ENCODE peak calls at places on chromosome 14, in eight cellular contexts. L, O, W, M, U, Z, Y and V are unnamed samples.

GRCh38 chr14:74933925-74934435 is 10.9 kb upstream of the RPS6KL1 start:
- DNase-seq in W (no peak), L (no peak), U (no peak), Z (no peak), Y (no peak), M (no peak), O (no peak), V (no peak)

GRCh38 chr14:97532052-97532451 is 734.9 kb downstream of the VRK1 start:
- DNase-seq in U (no peak), Z (no peak), W (no peak), O (no peak), Y (no peak), L (no peak), M (no peak), V (no peak)

GRCh38 chr14:100589071-100589759 is 2.0 kb upstream of the BEGAIN start:
- DNase-seq in Z (no peak), M (no peak), L (peak), U (no peak), O (no peak), W (no peak), Y (peak), V (no peak)

GRCh38 chr14:21525571-21525970 is 575 bp downstream of the SALL2 start:
- DNase-seq in M (no peak), L (no peak), O (no peak), W (no peak), U (peak), Z (no peak), Y (no peak), V (no peak)

GRCh38 chr14:91883770-91884169 is 16.4 kb upstream of the TC2N start:
- DNase-seq in O (no peak), Y (peak), Z (no peak), U (no peak), M (no peak), W (no peak), L (no peak), V (no peak)

GRCh38 chr14:88551094-88551870 is 3.5 kb downstream of the PTPN21 start:
- DNase-seq in M (no peak), Y (peak), U (no peak), Z (peak), W (no peak), O (peak), L (peak), V (peak)

GRCh38 chr14:105863296-105864108 is 337.1 kb downstream of the TMEM121 start:
- DNase-seq in Y (peak), Z (peak), M (no peak), U (no peak), O (no peak), L (peak), W (no peak), V (no peak)

GRCh38 chr14:67541448-67542387 is 8.6 kb downstream of the PLEKHH1 start:
- DNase-seq in Y (no peak), U (no peak), Z (peak), L (no peak), W (no peak), M (no peak), O (no peak), V (no peak)

GRCh38 chr14:51908086-51908485 is 47.7 kb downstream of the GNG2 start:
- DNase-seq in W (no peak), Y (no peak), U (no peak), O (no peak), M (no peak), Z (no peak), L (no peak), V (no peak)

GRCh38 chr14:51824191-51824590 is 36.2 kb upstream of the GNG2 start:
- DNase-seq in Z (no peak), U (no peak), Y (no peak), O (no peak), L (no peak), M (no peak), W (no peak), V (no peak)

GRCh38 chr14:81737938-81738337 is 204.3 kb upstream of the SEL1L start:
- DNase-seq in O (no peak), W (no peak), M (no peak), U (no peak), L (no peak), Y (no peak), Z (no peak), V (no peak)

GRCh38 chr14:37202265-37202664 is 4.5 kb downstream of the MIPOL1 start:
- DNase-seq in Z (no peak), W (no peak), L (no peak), O (no peak), U (no peak), Y (no peak), M (no peak), V (no peak)

GRCh38 chr14:29637406-29637805 is 290.2 kb downstream of the PRKD1 start:
- DNase-seq in O (no peak), L (peak), W (no peak), U (peak), Z (peak), Y (peak), M (no peak), V (no peak)

GRCh38 chr14:102711207-102711606 is 66.0 kb upstream of the TRAF3 start:
- DNase-seq in M (no peak), Z (no peak), Y (no peak), U (no peak), L (no peak), W (no peak), O (no peak), V (no peak)

GRCh38 chr14:65946494-65946893 is 534.0 kb downstream of the FUT8 start:
- DNase-seq in M (no peak), Y (no peak), Z (no peak), L (no peak), W (no peak), O (no peak), U (no peak), V (no peak)

GRCh38 chr14:70801836-70802235 is 7.5 kb downstream of the MAP3K9 start:
- DNase-seq in O (no peak), W (no peak), Y (no peak), L (no peak), Z (no peak), U (no peak), M (no peak), V (no peak)

GRCh38 chr14:89500303-89500702 is 83.3 kb upstream of the FOXN3 start:
- DNase-seq in M (no peak), Z (no peak), W (no peak), U (no peak), L (no peak), O (no peak), Y (no peak), V (no peak)

GRCh38 chr14:67285876-67286452 is 44.7 kb downstream of the PALS1 start:
- DNase-seq in U (peak), W (no peak), Z (no peak), L (no peak), Y (no peak), O (no peak), M (peak), V (no peak)

GRCh38 chr14:95413289-95414215 is 93.8 kb upstream of the CLMN start:
- DNase-seq in O (no peak), U (no peak), W (no peak), Y (no peak), L (no peak), Z (no peak), M (no peak), V (no peak)

GRCh38 chr14:55580401-55581010 is 499 bp downstream of the KTN1 start:
- DNase-seq in Z (peak), Y (peak), M (peak), O (peak), U (no peak), W (no peak), L (peak), V (peak)

GRCh38 chr14:34711808-34712712 is 2.3 kb downstream of the CFL2 start:
- DNase-seq in Z (no peak), U (no peak), W (no peak), M (no peak), O (no peak), L (no peak), Y (no peak), V (no peak)

GRCh38 chr14:72471346-72471745 is 422.6 kb downstream of the DPF3 start:
- DNase-seq in O (no peak), L (no peak), U (no peak), M (no peak), Z (no peak), Y (no peak), W (no peak), V (no peak)